ENCODE peak calls at places on chromosomes 3 and 15, in eight cellular contexts. G is COR-L47, R is nephron progenitor cell, P is endothelial cell, T is T-helper 1 cell, W is NCI-H1417, Q is pancreas, J is GM23248. H is an unnamed sample.
A peak's percentile ranks its signal among the peaks of the same experiment; 100 is the strongest.

GRCh38 chr3:172939651-172940293 is 189.2 kb downstream of the ECT2 start:
- DNase-seq in G (no peak), R (no peak), P (no peak), T (no peak), W (no peak), Q (no peak), J (no peak), H (peak; percentile 78)

GRCh38 chr3:98906230-98906629 is 4.7 kb upstream of the DCBLD2 start:
- DNase-seq in G (no peak), R (no peak), P (no peak), T (no peak), W (no peak), Q (no peak), J (peak; percentile 89), H (no peak)

GRCh38 chr3:12968541-12968940 is 104.7 kb downstream of the IQSEC1 start:
- DNase-seq in G (no peak), R (no peak), P (no peak), T (no peak), W (no peak), Q (no peak), J (no peak), H (no peak)

GRCh38 chr15:31328999-31329639 is 2.5 kb downstream of the KLF13 start:
- DNase-seq in G (peak; percentile 28), R (peak; percentile 47), P (peak; percentile 31), T (no peak), W (peak; percentile 69), Q (peak; percentile 54), J (peak; percentile 30), H (peak; percentile 78)

GRCh38 chr15:83092309-83092976 is 15.0 kb upstream of the TM6SF1 start:
- DNase-seq in G (no peak), R (no peak), P (peak; percentile 58), T (no peak), W (no peak), Q (no peak), J (peak; percentile 17), H (no peak)

GRCh38 chr3:169744332-169745054 is 20.4 kb downstream of the TERC start:
- DNase-seq in G (peak; percentile 13), R (no peak), P (no peak), T (no peak), W (peak; percentile 12), Q (no peak), J (peak; percentile 16), H (peak; percentile 59)

GRCh38 chr15:38904298-38904697 is 339.7 kb upstream of the RASGRP1 start:
- DNase-seq in G (no peak), R (no peak), P (no peak), T (no peak), W (no peak), Q (no peak), J (no peak), H (no peak)

GRCh38 chr3:143820466-143821221 is 27.6 kb downstream of the SLC9A9 start:
- DNase-seq in G (no peak), R (no peak), P (no peak), T (no peak), W (no peak), Q (no peak), J (no peak), H (no peak)

GRCh38 chr3:24829011-24829581 is 334.4 kb upstream of the THRB start:
- DNase-seq in G (peak; percentile 53), R (peak; percentile 84), P (peak; percentile 58), T (no peak), W (peak; percentile 63), Q (peak; percentile 62), J (peak; percentile 28), H (peak; percentile 88)

GRCh38 chr15:94061041-94061440 is 170.3 kb upstream of the MCTP2 start:
- DNase-seq in G (no peak), R (no peak), P (no peak), T (no peak), W (no peak), Q (no peak), J (peak; percentile 74), H (no peak)

GRCh38 chr3:186152889-186153292 is 44.0 kb upstream of the ETV5 start:
- DNase-seq in G (no peak), R (no peak), P (no peak), T (peak; percentile 62), W (no peak), Q (no peak), J (no peak), H (no peak)

GRCh38 chr15:20341901-20342605 is 199.5 kb downstream of the GOLGA6L6 start:
- DNase-seq in G (no peak), R (peak; percentile 58), P (peak; percentile 43), T (peak; percentile 58), W (no peak), Q (peak; percentile 83), J (no peak), H (no peak)

GRCh38 chr15:89575146-89575655 is at the start of gene TICRR:
- DNase-seq in G (peak; percentile 99), R (peak; percentile 94), P (peak; percentile 92), T (peak; percentile 99), W (peak; percentile 100), Q (peak; percentile 94), J (peak; percentile 100), H (peak; percentile 98)

GRCh38 chr3:46209053-46209452 is 940 bp upstream of the CCR1 start:
- DNase-seq in G (no peak), R (no peak), P (no peak), T (no peak), W (no peak), Q (no peak), J (no peak), H (no peak)

GRCh38 chr3:149736180-149737100 is 15.8 kb downstream of the COMMD2 start:
- DNase-seq in G (no peak), R (no peak), P (no peak), T (no peak), W (no peak), Q (no peak), J (peak; percentile 47), H (no peak)

GRCh38 chr15:98859149-98859548 is 148.4 kb downstream of the PGPEP1L start:
- DNase-seq in G (no peak), R (no peak), P (no peak), T (no peak), W (peak; percentile 24), Q (no peak), J (no peak), H (no peak)

GRCh38 chr3:68866157-68866556 is 66.2 kb downstream of the TAFA4 start:
- DNase-seq in G (peak; percentile 9), R (no peak), P (no peak), T (no peak), W (no peak), Q (no peak), J (no peak), H (peak; percentile 32)

GRCh38 chr15:101651753-101652097 is 456 bp downstream of the TM2D3 start:
- DNase-seq in G (peak; percentile 30), R (no peak), P (no peak), T (no peak), W (no peak), Q (no peak), J (no peak), H (peak; percentile 79)

GRCh38 chr15:56763496-56763895 is 30.2 kb upstream of the ZNF280D start:
- DNase-seq in G (no peak), R (no peak), P (no peak), T (no peak), W (no peak), Q (no peak), J (no peak), H (no peak)

GRCh38 chr15:75736256-75736655 is 23.6 kb upstream of the CSPG4 start:
- DNase-seq in G (no peak), R (no peak), P (no peak), T (no peak), W (no peak), Q (no peak), J (no peak), H (no peak)

GRCh38 chr3:142595581-142595950 is 627 bp upstream of the PLS1 start:
- DNase-seq in G (no peak), R (no peak), P (no peak), T (no peak), W (peak; percentile 49), Q (no peak), J (peak; percentile 75), H (peak; percentile 50)

GRCh38 chr15:82045179-82045891 is 483 bp downstream of the MEX3B start:
- DNase-seq in G (peak; percentile 29), R (peak; percentile 68), P (peak; percentile 55), T (peak; percentile 29), W (peak; percentile 94), Q (no peak), J (peak; percentile 80), H (peak; percentile 71)

GRCh38 chr3:52119056-52119455 is 35.2 kb downstream of the POC1A start:
- DNase-seq in G (no peak), R (no peak), P (no peak), T (no peak), W (no peak), Q (no peak), J (no peak), H (no peak)

GRCh38 chr15:89457086-89457485 is 39.3 kb downstream of the RHCG start:
- DNase-seq in G (no peak), R (no peak), P (no peak), T (peak; percentile 20), W (no peak), Q (no peak), J (peak; percentile 40), H (peak; percentile 44)

GRCh38 chr15:37873336-37873735 is 61.1 kb upstream of the TMCO5A start:
- DNase-seq in G (no peak), R (no peak), P (no peak), T (no peak), W (no peak), Q (no peak), J (peak; percentile 62), H (peak; percentile 27)

GRCh38 chr3:15527031-15527459 is 5.5 kb upstream of the COLQ start:
- DNase-seq in G (no peak), R (peak; percentile 60), P (peak; percentile 38), T (no peak), W (no peak), Q (no peak), J (no peak), H (peak; percentile 7)

H was measured in NCI-H69.